ENCODE peak calls at places on chromosomes 3 and 15, in nine cellular contexts. F is left ventricle myocardium superior; A is AG09309; Q is pancreas; D is activated T-helper 1 cell treated with Interleukin-2 at 50 U/mL for 16 hours; O is CD4-positive, alpha-beta T cell; M is endothelial cell; V is activated naive CD4-positive, alpha-beta T cell treated with anti-CD3 and anti-CD28 coated beads, Interleukin-2, amount 50 U/mL, for 16 hours; P is activated gamma-delta T cell treated with Interleukin-2 at 50 U/mL for 16 hours. B is an unnamed sample.

GRCh38 chr3:37442397-37442796 is 268.0 kb upstream of the LRRFIP2 start:
- DNase-seq in F (no peak), A (no peak), Q (no peak), D (no peak), O (no peak), M (no peak), V (no peak), P (no peak), B (no peak)

GRCh38 chr3:29255854-29256696 is 24.8 kb upstream of the RBMS3 start:
- DNase-seq in F (no peak), A (no peak), Q (no peak), D (no peak), O (no peak), M (no peak), V (no peak), P (no peak), B (no peak)

GRCh38 chr3:13378155-13378554 is 42.0 kb downstream of the NUP210 start:
- DNase-seq in F (no peak), A (no peak), Q (no peak), D (no peak), O (no peak), M (no peak), V (no peak), P (no peak), B (no peak)

GRCh38 chr3:32048487-32049174 is 57.8 kb upstream of the GPD1L start:
- DNase-seq in F (no peak), A (no peak), Q (no peak), D (no peak), O (no peak), M (no peak), V (no peak), P (no peak), B (no peak)

GRCh38 chr3:184805351-184806038 is 6.5 kb upstream of the VPS8 start:
- DNase-seq in F (no peak), A (no peak), Q (no peak), D (no peak), O (no peak), M (no peak), V (no peak), P (no peak), B (no peak)

GRCh38 chr3:120554727-120555660 is 41.1 kb upstream of the NDUFB4 start:
- DNase-seq in F (no peak), A (no peak), Q (no peak), D (no peak), O (no peak), M (no peak), V (no peak), P (no peak), B (no peak)

GRCh38 chr15:32933241-32933640 is 215.4 kb downstream of the GREM1 start:
- DNase-seq in F (no peak), A (no peak), Q (no peak), D (no peak), O (no peak), M (no peak), V (no peak), P (no peak), B (no peak)

GRCh38 chr3:45871834-45872233 is 14.5 kb upstream of the CCR9 start:
- DNase-seq in F (no peak), A (no peak), Q (no peak), D (no peak), O (no peak), M (no peak), V (no peak), P (no peak), B (no peak)

GRCh38 chr3:88321696-88322095 is 171.9 kb downstream of the C3orf38 start:
- DNase-seq in F (no peak), A (no peak), Q (no peak), D (no peak), O (no peak), M (no peak), V (no peak), P (no peak), B (no peak)

GRCh38 chr3:146184616-146185015 is 23.6 kb upstream of the PLOD2 start:
- DNase-seq in F (no peak), A (no peak), Q (peak; percentile 70), D (no peak), O (no peak), M (no peak), V (no peak), P (no peak), B (no peak)

GRCh38 chr3:169939751-169940150 is 26.9 kb upstream of the SEC62 start:
- DNase-seq in F (no peak), A (no peak), Q (no peak), D (no peak), O (no peak), M (no peak), V (no peak), P (no peak), B (no peak)

GRCh38 chr15:36960947-36961227 is 139.5 kb downstream of the MEIS2 start:
- DNase-seq in F (no peak), A (no peak), Q (no peak), D (no peak), O (no peak), M (no peak), V (no peak), P (no peak), B (no peak)

GRCh38 chr15:101115887-101116680 is 135.8 kb downstream of the CHSY1 start:
- DNase-seq in F (peak; percentile 72), A (no peak), Q (no peak), D (no peak), O (no peak), M (no peak), V (no peak), P (no peak), B (no peak)

GRCh38 chr15:66763186-66764066 is 61.4 kb downstream of the SMAD6 start:
- DNase-seq in F (peak; percentile 96), A (no peak), Q (peak; percentile 88), D (no peak), O (no peak), M (no peak), V (no peak), P (no peak), B (no peak)

GRCh38 chr3:189142527-189142926 is 29.2 kb upstream of the TPRG1 start:
- DNase-seq in F (no peak), A (no peak), Q (no peak), D (peak; percentile 18), O (no peak), M (no peak), V (no peak), P (peak; percentile 53), B (no peak)

GRCh38 chr15:101258238-101259144 is 6.6 kb upstream of the CHSY1 start:
- DNase-seq in F (peak; percentile 46), A (no peak), Q (peak; percentile 52), D (peak; percentile 33), O (peak; percentile 42), M (peak; percentile 42), V (peak; percentile 49), P (peak; percentile 46), B (peak; percentile 22)

GRCh38 chr3:196631655-196632032 is 7.8 kb upstream of the NRROS start:
- DNase-seq in F (no peak), A (no peak), Q (no peak), D (no peak), O (no peak), M (no peak), V (no peak), P (no peak), B (no peak)

GRCh38 chr15:40782609-40783227 is 12.9 kb downstream of the C15orf62 start:
- DNase-seq in F (peak; percentile 69), A (no peak), Q (peak; percentile 72), D (peak; percentile 67), O (peak; percentile 71), M (peak; percentile 70), V (peak; percentile 81), P (peak; percentile 78), B (peak; percentile 68)

GRCh38 chr15:43239732-43240491 is 19.1 kb upstream of the EPB42 start:
- DNase-seq in F (no peak), A (no peak), Q (no peak), D (no peak), O (no peak), M (no peak), V (no peak), P (no peak), B (no peak)

GRCh38 chr3:184740509-184741258 is 28.8 kb upstream of the MAGEF1 start:
- DNase-seq in F (no peak), A (no peak), Q (no peak), D (no peak), O (no peak), M (no peak), V (no peak), P (no peak), B (no peak)

GRCh38 chr3:72265250-72265649 is 480.3 kb upstream of the PROK2 start:
- DNase-seq in F (no peak), A (no peak), Q (no peak), D (no peak), O (no peak), M (no peak), V (no peak), P (no peak), B (no peak)

GRCh38 chr15:25450163-25450562 is 11.3 kb upstream of the UBE3A start:
- DNase-seq in F (no peak), A (no peak), Q (no peak), D (no peak), O (no peak), M (no peak), V (no peak), P (no peak), B (no peak)

B was measured in central memory CD8-positive, alpha-beta T cell.